ENCODE peak calls at places on chromosomes 6 and 20, in nine cellular contexts. V, D, W, K, Z, L, Y, M and N are unnamed samples. For H3K27me3, the result is how much of the 10 kb centered on the place peaks cover.

GRCh38 chr6:150930816-150931215 is 65.3 kb downstream of the MTHFD1L start:
- DNase-seq in V (no peak), D (no peak), W (no peak), K (no peak), Z (no peak), L (peak), Y (no peak), M (no peak), N (peak)

GRCh38 chr20:32638848-32639247 is 34.9 kb downstream of the C20orf203 start:
- DNase-seq in V (peak), D (peak), W (no peak), K (peak), Z (no peak), L (no peak), Y (no peak), M (peak), N (no peak)

GRCh38 chr6:26553739-26554668 is 15.8 kb downstream of the HMGN4 start:
- DNase-seq in V (peak), D (peak), W (peak), K (peak), Z (peak), L (peak), Y (peak), M (peak), N (peak)

GRCh38 chr20:40489886-40490285 is 199.2 kb downstream of the MAFB start:
- DNase-seq in V (no peak), D (peak), W (no peak), K (no peak), Z (no peak), L (no peak), Y (peak), M (no peak), N (no peak)

GRCh38 chr6:139549561-139550070 is 175.2 kb upstream of the CITED2 start:
- DNase-seq in V (no peak), D (no peak), W (no peak), K (no peak), Z (no peak), L (no peak), Y (no peak), M (no peak), N (no peak)

GRCh38 chr6:56357616-56358373 is 110.4 kb upstream of the COL21A1 start:
- DNase-seq in V (no peak), D (peak), W (no peak), K (no peak), Z (no peak), L (no peak), Y (no peak), M (no peak), N (no peak)

GRCh38 chr20:20706285-20706684 is 6.2 kb downstream of the RALGAPA2 start:
- DNase-seq in V (no peak), D (no peak), W (no peak), K (no peak), Z (no peak), L (no peak), Y (no peak), M (no peak), N (no peak)

GRCh38 chr20:45857836-45858250 is 429 bp downstream of the ZSWIM3 start:
- DNase-seq in V (no peak), D (no peak), W (no peak), K (no peak), Z (no peak), L (no peak), Y (no peak), M (no peak), N (no peak)

GRCh38 chr6:33740794-33741193 is 5.9 kb downstream of the IP6K3 start:
- DNase-seq in V (no peak), D (no peak), W (no peak), K (no peak), Z (no peak), L (no peak), Y (no peak), M (no peak), N (no peak)

GRCh38 chr6:33987531-33988021 is 158.3 kb downstream of the GRM4 start:
- DNase-seq in V (no peak), D (no peak), W (no peak), K (no peak), Z (no peak), L (no peak), Y (no peak), M (no peak), N (no peak)

GRCh38 chr6:47780510-47781356 is 1.1 kb upstream of the OPN5 start:
- DNase-seq in V (peak), D (peak), W (peak), K (peak), Z (no peak), L (peak), Y (peak), M (no peak), N (peak)

GRCh38 chr6:111631930-111632460 is 26.3 kb upstream of the TRAF3IP2 start:
- DNase-seq in V (no peak), D (no peak), W (no peak), K (no peak), Z (no peak), L (no peak), Y (no peak), M (no peak), N (no peak)

GRCh38 chr20:32609371-32609773 is 24.2 kb upstream of the NOL4L start:
- DNase-seq in V (no peak), D (no peak), W (no peak), K (no peak), Z (no peak), L (no peak), Y (no peak), M (no peak), N (no peak)

GRCh38 chr6:20953019-20953418 is 418.8 kb downstream of the CDKAL1 start:
- DNase-seq in V (no peak), D (no peak), W (peak), K (no peak), Z (no peak), L (no peak), Y (no peak), M (no peak), N (no peak)

GRCh38 chr6:125153541-125154183 is at the start of gene TPD52L1:
- DNase-seq in V (peak), D (peak), W (peak), K (peak), Z (peak), L (peak), Y (peak), M (peak), N (no peak)

GRCh38 chr6:170471458-170471857 is 81.6 kb downstream of the PSMB1 start:
- DNase-seq in V (no peak), D (no peak), W (no peak), K (no peak), Z (no peak), L (peak), Y (no peak), M (no peak), N (no peak)

GRCh38 chr6:144296973-144297372 is 11.8 kb downstream of the UTRN start:
- DNase-seq in V (peak), D (peak), W (peak), K (peak), Z (no peak), L (no peak), Y (no peak), M (no peak), N (no peak)

GRCh38 chr6:117463762-117464665 is 18.5 kb upstream of the DCBLD1 start:
- DNase-seq in V (no peak), D (peak), W (peak), K (no peak), Z (no peak), L (peak), Y (peak), M (no peak), N (no peak)

GRCh38 chr6:37302086-37302686 is 44.2 kb upstream of the TMEM217 start:
- DNase-seq in V (no peak), D (no peak), W (peak), K (no peak), Z (no peak), L (no peak), Y (peak), M (no peak), N (no peak)

GRCh38 chr6:124679392-124679791 is 282.8 kb upstream of the RNF217 start:
- DNase-seq in V (no peak), D (no peak), W (no peak), K (no peak), Z (no peak), L (peak), Y (no peak), M (no peak), N (no peak)

GRCh38 chr6:8859501-8859900 is 424.2 kb upstream of the SLC35B3 start:
- DNase-seq in V (no peak), D (no peak), W (no peak), K (no peak), Z (no peak), L (no peak), Y (no peak), M (no peak), N (no peak)

GRCh38 chr6:120147218-120147871 is 797.8 kb upstream of the MAN1A1 start:
- DNase-seq in V (no peak), D (no peak), W (no peak), K (no peak), Z (no peak), L (no peak), Y (no peak), M (peak), N (no peak)

GRCh38 chr6:105675715-105676397 is 273.0 kb upstream of the PREP start:
- DNase-seq in V (no peak), D (peak), W (no peak), K (no peak), Z (no peak), L (peak), Y (peak), M (no peak), N (peak)

GRCh38 chr6:8108031-8108660 is 5.8 kb upstream of the EEF1E1 start:
- DNase-seq in V (peak), D (peak), W (peak), K (no peak), Z (no peak), L (peak), Y (peak), M (no peak), N (peak)

DNA sequence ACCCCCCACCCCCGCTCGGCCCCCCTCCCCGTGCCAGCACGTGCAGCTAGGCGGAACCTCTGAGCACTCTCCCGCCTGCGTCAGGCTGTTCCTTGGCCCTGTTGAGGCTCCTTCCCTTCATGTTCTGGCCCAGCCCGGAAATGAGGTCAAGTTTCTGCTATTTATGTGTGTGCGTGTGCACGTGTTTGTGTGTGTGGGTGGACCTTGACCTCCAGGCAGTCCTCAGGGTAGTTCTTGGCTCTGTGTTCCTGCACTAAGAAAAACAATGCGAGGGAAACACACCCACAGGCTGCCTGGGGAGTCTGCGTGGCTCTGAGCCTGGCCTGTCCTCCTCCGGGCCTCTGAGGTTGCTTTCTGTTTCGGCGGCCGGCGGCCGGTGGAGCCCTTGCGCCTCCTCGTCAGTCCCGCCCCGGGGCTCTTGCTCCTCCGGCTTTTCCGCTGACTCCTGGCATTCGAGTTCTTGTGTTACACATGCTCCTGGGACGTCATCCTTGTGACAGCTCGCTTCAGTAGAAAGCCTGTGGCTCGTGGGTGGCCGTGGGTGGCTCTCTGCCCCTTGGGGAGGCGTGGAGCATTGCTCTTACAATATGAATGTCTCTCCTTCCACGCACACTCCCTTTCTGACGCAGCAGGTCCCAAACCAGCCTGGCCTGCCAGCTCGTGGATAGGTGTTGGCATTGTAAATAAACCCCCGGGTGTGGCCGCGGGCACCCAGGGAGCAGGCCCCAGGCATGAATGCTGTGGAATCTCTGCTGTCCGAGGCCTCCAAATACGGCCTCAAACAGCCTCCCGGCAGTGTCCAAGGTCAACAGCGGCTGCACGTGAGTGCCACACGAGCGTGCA is 10.0 kb downstream of the SLCO4A1 start:
- DNase-seq in V (peak), D (peak), W (peak), K (peak), Z (peak), L (peak), Y (peak), M (peak), N (peak)
- H3K4me3 ChIP-seq in V (no peak), D (no peak), W (no peak), K (no peak), Z (peak), L (peak), Y (peak), M (peak), N (peak)

GRCh38 chr6:5090603-5091002 is 5.5 kb downstream of the PPP1R3G start:
- DNase-seq in V (no peak), D (no peak), W (no peak), K (no peak), Z (no peak), L (no peak), Y (no peak), M (no peak), N (no peak)
- H3K27me3 ChIP-seq in V (under half), D (under half), W (under half), K (under half), Z (under half), L (under half), Y (under half), M (under half), N (half or more)

GRCh38 chr6:98839788-98840361 is 5.5 kb downstream of the POU3F2 start:
- DNase-seq in V (no peak), D (peak), W (no peak), K (no peak), Z (no peak), L (peak), Y (no peak), M (no peak), N (no peak)
- TF ChIP-seq CTCF in V (no peak), D (peak), W (no peak), K (no peak), Z (no peak), L (peak), Y (peak), M (no peak), N (peak)

DNA sequence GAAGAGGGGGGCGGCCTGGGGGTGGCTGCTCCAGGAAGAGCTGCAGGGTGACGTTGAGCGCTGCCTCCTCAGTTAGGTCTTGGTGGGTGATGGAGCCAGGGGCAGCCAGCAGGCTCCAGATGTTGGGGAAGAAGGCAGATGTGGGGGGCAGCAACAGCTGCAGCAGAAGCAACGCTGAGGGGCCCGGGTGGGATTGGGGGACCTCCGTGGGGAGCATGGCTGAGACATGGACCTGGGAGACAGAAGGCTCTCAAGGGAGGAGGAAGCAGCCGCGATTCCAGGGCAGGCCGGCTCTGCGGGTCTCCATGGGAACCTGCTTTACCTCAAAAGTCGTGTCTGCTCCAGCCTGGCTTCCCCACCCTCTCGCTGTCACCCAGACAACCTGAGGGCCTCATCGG is 566 bp downstream of the VWA7 start:
- DNase-seq in V (no peak), D (no peak), W (no peak), K (no peak), Z (no peak), L (no peak), Y (no peak), M (no peak), N (no peak)
- H3K4me3 ChIP-seq in V (no peak), D (no peak), W (no peak), K (no peak), Z (peak), L (no peak), Y (peak), M (peak), N (no peak)

DNA sequence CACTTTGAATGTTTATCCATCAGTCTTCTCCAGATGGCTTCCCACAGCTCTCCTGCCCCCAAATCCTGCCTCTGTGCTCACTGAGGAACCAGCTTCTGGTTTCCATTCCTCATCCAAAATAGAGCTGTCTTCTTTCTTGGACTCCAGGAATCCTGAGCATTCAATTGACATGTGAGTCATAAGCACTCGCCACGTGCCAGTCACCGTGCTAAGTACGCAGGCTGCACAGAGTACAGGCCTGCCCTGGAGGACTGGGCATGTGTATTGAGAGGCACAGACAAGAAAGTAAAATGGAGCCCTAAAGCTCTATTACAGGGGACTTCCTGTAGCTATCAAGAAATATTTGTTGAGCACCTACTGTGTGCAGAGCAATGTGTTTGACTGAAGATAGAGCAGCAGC is 39.7 kb upstream of the LRFN2 start:
- DNase-seq in V (no peak), D (no peak), W (no peak), K (no peak), Z (no peak), L (no peak), Y (no peak), M (no peak), N (no peak)
- H3K27me3 ChIP-seq in V (under half), D (under half), W (under half), K (under half), Z (under half), L (under half), Y (under half), M (under half), N (under half)

GRCh38 chr6:45922728-45923351 is 92.8 kb downstream of the CLIC5 start:
- DNase-seq in V (peak), D (peak), W (peak), K (peak), Z (no peak), L (peak), Y (peak), M (peak), N (peak)
- TF ChIP-seq CTCF in V (peak), D (peak), W (peak), K (peak), Z (peak), L (peak), Y (peak), M (peak), N (peak)

GRCh38 chr6:90403489-90404381 is 107.1 kb upstream of the BACH2 start:
- DNase-seq in V (peak), D (peak), W (no peak), K (no peak), Z (no peak), L (peak), Y (peak), M (peak), N (peak)
- H3K4me3 ChIP-seq in V (no peak), D (no peak), W (no peak), K (no peak), Z (no peak), L (no peak), Y (no peak), M (no peak), N (no peak)

GRCh38 chr6:2639167-2639566 is 111.6 kb downstream of the MYLK4 start:
- DNase-seq in V (no peak), D (no peak), W (no peak), K (no peak), Z (no peak), L (no peak), Y (no peak), M (no peak), N (no peak)

GRCh38 chr6:2641044-2641673 is 109.6 kb downstream of the MYLK4 start:
- DNase-seq in V (no peak), D (no peak), W (no peak), K (no peak), Z (no peak), L (no peak), Y (no peak), M (no peak), N (no peak)

GRCh38 chr6:2643935-2644539 is 106.7 kb downstream of the MYLK4 start:
- DNase-seq in V (no peak), D (no peak), W (no peak), K (no peak), Z (no peak), L (no peak), Y (no peak), M (no peak), N (no peak)

GRCh38 chr6:2639876-2640275 is 110.8 kb downstream of the MYLK4 start:
- DNase-seq in V (no peak), D (no peak), W (no peak), K (no peak), Z (no peak), L (no peak), Y (no peak), M (no peak), N (no peak)

DNA sequence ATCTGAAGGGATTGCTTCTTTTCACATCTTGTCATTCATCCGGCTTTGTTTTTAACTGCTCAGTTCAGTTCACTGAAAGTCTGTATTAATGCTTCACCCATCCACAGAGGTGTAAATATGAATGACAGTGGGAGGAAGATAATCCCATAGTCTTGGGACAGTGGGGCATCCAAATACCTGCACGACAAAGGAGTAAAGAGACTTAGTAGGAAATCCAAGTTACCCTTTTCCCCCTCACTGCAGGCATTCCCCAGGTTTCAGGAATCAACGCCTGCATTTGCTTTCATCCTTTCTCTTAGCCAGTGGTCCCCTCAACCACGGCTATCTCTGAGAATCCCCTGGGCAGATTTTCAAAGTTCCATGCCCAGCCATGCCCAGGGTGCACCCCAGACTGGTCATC is 110.2 kb downstream of the MYLK4 start:
- DNase-seq in V (no peak), D (no peak), W (no peak), K (no peak), Z (no peak), L (no peak), Y (no peak), M (no peak), N (no peak)
- H3K27me3 ChIP-seq in V (under half), D (under half), W (under half), K (under half), Z (under half), L (under half), Y (under half), M (under half), N (under half)

GRCh38 chr20:24664266-24664986 is 195.0 kb downstream of the SYNDIG1 start:
- DNase-seq in V (no peak), D (no peak), W (no peak), K (no peak), Z (no peak), L (no peak), Y (peak), M (no peak), N (no peak)

GRCh38 chr20:24662286-24662685 is 192.9 kb downstream of the SYNDIG1 start:
- DNase-seq in V (no peak), D (no peak), W (no peak), K (no peak), Z (no peak), L (no peak), Y (no peak), M (no peak), N (no peak)

GRCh38 chr20:24661255-24661654 is 191.8 kb downstream of the SYNDIG1 start:
- DNase-seq in V (no peak), D (no peak), W (no peak), K (no peak), Z (no peak), L (no peak), Y (no peak), M (no peak), N (no peak)

GRCh38 chr20:24663496-24663895 is 194.1 kb downstream of the SYNDIG1 start:
- DNase-seq in V (no peak), D (no peak), W (no peak), K (no peak), Z (no peak), L (no peak), Y (no peak), M (no peak), N (no peak)

GRCh38 chr20:24662756-24663399 is 193.4 kb downstream of the SYNDIG1 start:
- DNase-seq in V (no peak), D (peak), W (no peak), K (no peak), Z (no peak), L (peak), Y (no peak), M (no peak), N (no peak)
- TF ChIP-seq CTCF in V (no peak), D (no peak), W (no peak), K (no peak), Z (no peak), L (no peak), Y (no peak), M (no peak), N (no peak)

GRCh38 chr6:149529650-149530049 is 16.2 kb downstream of the PPIL4 start:
- DNase-seq in V (no peak), D (no peak), W (no peak), K (no peak), Z (no peak), L (no peak), Y (no peak), M (no peak), N (no peak)
- H3K4me3 ChIP-seq in V (no peak), D (no peak), W (no peak), K (no peak), Z (no peak), L (no peak), Y (no peak), M (no peak), N (no peak)